ENCODE peak calls at places on chromosomes 16 and 17, in six cellular contexts. Y, A, R, L, Z and Q are unnamed samples.

GRCh38 chr16:89473791-89474414 is 16.5 kb downstream of the ANKRD11 start:
- DNase-seq in Z (no peak), L (no peak), R (no peak), Y (no peak), A (no peak), Q (peak)

GRCh38 chr17:10618202-10618635 is 38.9 kb downstream of the MYH3 start:
- DNase-seq in R (peak), Z (peak), A (peak), L (peak), Y (peak), Q (no peak)

GRCh38 chr17:19987897-19988296 is 10.3 kb upstream of the AKAP10 start:
- DNase-seq in R (no peak), Z (no peak), A (no peak), Y (no peak), L (no peak), Q (no peak)

GRCh38 chr17:32907583-32907982 is 20.4 kb upstream of the TMEM98 start:
- DNase-seq in R (no peak), Z (no peak), Y (no peak), L (no peak), A (no peak), Q (no peak)

GRCh38 chr16:66335704-66336329 is 30.7 kb upstream of the CDH5 start:
- DNase-seq in Z (no peak), A (no peak), R (no peak), Y (no peak), L (peak), Q (no peak)

GRCh38 chr17:19017804-19018599 is 13.4 kb upstream of the FAM83G start:
- DNase-seq in Z (no peak), Y (no peak), L (no peak), R (no peak), A (no peak), Q (no peak)

GRCh38 chr16:26672206-26672605 is 394.5 kb upstream of the C16orf82 start:
- DNase-seq in L (no peak), Z (no peak), A (no peak), R (no peak), Y (no peak), Q (no peak)

GRCh38 chr17:10683853-10684252 is 13.5 kb downstream of the SCO1 start:
- DNase-seq in L (no peak), Z (peak), A (no peak), R (no peak), Y (peak), Q (no peak)

GRCh38 chr16:11356573-11357331 is 11.5 kb downstream of the RMI2 start:
- DNase-seq in Z (peak), R (peak), Y (no peak), A (peak), L (peak), Q (no peak)

GRCh38 chr16:48112603-48113400 is 43.0 kb downstream of the ABCC12 start:
- DNase-seq in Y (no peak), A (no peak), Z (no peak), R (no peak), L (no peak), Q (no peak)

GRCh38 chr17:4945176-4945943 is 3.0 kb downstream of the PFN1 start:
- DNase-seq in L (peak), Z (peak), Y (peak), R (peak), A (peak), Q (no peak)

GRCh38 chr17:78337244-78338109 is 22.4 kb downstream of the SOCS3 start:
- DNase-seq in R (no peak), A (no peak), L (peak), Z (no peak), Y (no peak), Q (no peak)

GRCh38 chr17:39922006-39922405 is 3.6 kb upstream of the GSDMB start:
- DNase-seq in Z (no peak), A (no peak), R (no peak), L (no peak), Y (no peak), Q (no peak)

GRCh38 chr17:43556292-43556691 is 10.2 kb upstream of the ETV4 start:
- DNase-seq in L (no peak), Y (no peak), A (no peak), Z (no peak), R (no peak), Q (no peak)

GRCh38 chr16:88974641-88975215 is 2.3 kb downstream of the CBFA2T3 start:
- DNase-seq in L (no peak), Z (no peak), A (no peak), Y (no peak), R (no peak), Q (no peak)

GRCh38 chr16:81237942-81238295 is 570 bp upstream of the BCO1 start:
- DNase-seq in Z (no peak), A (no peak), R (no peak), L (no peak), Y (no peak), Q (no peak)

GRCh38 chr16:68676113-68676860 is 31.2 kb downstream of the CDH3 start:
- DNase-seq in A (no peak), R (no peak), Z (no peak), L (no peak), Y (no peak), Q (no peak)